ENCODE peak calls at places on chromosomes 16 and 17, in nine cellular contexts. H, S, I, Q, E, D, K, F and G are unnamed samples. For H3K4me1, the result is how much of the 10 kb centered on the place peaks cover.

GRCh38 chr16:70573451-70574121 is 50.0 kb downstream of the SF3B3 start:
- DNase-seq in D (peak), H (peak), F (no peak), Q (no peak), E (no peak), I (no peak), S (peak), K (peak), G (no peak)

GRCh38 chr17:70332356-70332755 is 163.0 kb downstream of the KCNJ2 start:
- DNase-seq in E (no peak), I (no peak), S (no peak), K (no peak), Q (no peak), D (no peak), F (no peak), H (no peak), G (no peak)

GRCh38 chr16:6032438-6032837 is 934.8 kb upstream of the EEF2KMT start:
- DNase-seq in K (no peak), I (no peak), D (no peak), H (no peak), E (no peak), S (no peak), Q (no peak), F (no peak), G (no peak)

GRCh38 chr17:4631836-4632582 is 9.5 kb downstream of the ALOX15 start:
- DNase-seq in S (peak), D (peak), I (no peak), H (no peak), K (no peak), E (no peak), Q (no peak), F (no peak), G (no peak)

GRCh38 chr17:82300707-82301270 is 16.6 kb downstream of the CD7 start:
- DNase-seq in F (no peak), Q (no peak), E (peak), S (peak), H (peak), K (peak), D (peak), I (no peak), G (peak)

GRCh38 chr16:15888072-15888976 is at the start of gene CEP20:
- DNase-seq in D (peak), H (peak), K (peak), F (peak), I (peak), E (peak), Q (peak), S (peak), G (peak)

GRCh38 chr16:27267037-27267677 is 1.4 kb downstream of the NSMCE1 start:
- DNase-seq in E (no peak), H (no peak), D (no peak), K (no peak), S (no peak), F (no peak), I (no peak), Q (no peak), G (no peak)

GRCh38 chr16:1620391-1620790 is 8.2 kb downstream of the CRAMP1 start:
- DNase-seq in I (no peak), H (no peak), S (no peak), D (no peak), K (no peak), F (no peak), E (no peak), Q (no peak), G (no peak)

GRCh38 chr17:14579716-14580115 is 278.8 kb downstream of the HS3ST3B1 start:
- DNase-seq in D (no peak), S (no peak), H (peak), E (no peak), Q (no peak), I (no peak), K (no peak), F (no peak), G (no peak)

GRCh38 chr16:48960830-48961229 is 320.8 kb downstream of the CBLN1 start:
- DNase-seq in I (no peak), H (peak), F (no peak), S (no peak), D (no peak), K (no peak), Q (no peak), E (no peak), G (no peak)

GRCh38 chr17:13024526-13025263 is 6.9 kb upstream of the ELAC2 start:
- DNase-seq in I (no peak), D (peak), S (peak), H (peak), E (peak), F (peak), K (peak), Q (no peak), G (peak)

GRCh38 chr17:37124074-37124824 is 175.5 kb downstream of the AATF start:
- DNase-seq in H (no peak), Q (no peak), S (no peak), I (no peak), K (no peak), F (no peak), D (no peak), E (no peak), G (no peak)

GRCh38 chr16:15434425-15435215 is at the start of gene BMERB1:
- DNase-seq in Q (peak), D (peak), H (peak), I (no peak), S (peak), K (peak), E (peak), F (no peak), G (no peak)

GRCh38 chr17:14719942-14720341 is 419.1 kb downstream of the HS3ST3B1 start:
- DNase-seq in F (no peak), E (no peak), H (peak), Q (no peak), S (no peak), I (no peak), D (no peak), K (no peak), G (no peak)

GRCh38 chr17:29393451-29393850 is 3.3 kb downstream of the TAOK1 start:
- DNase-seq in E (no peak), S (peak), D (no peak), F (no peak), K (no peak), Q (no peak), H (no peak), I (no peak), G (no peak)

GRCh38 chr16:72836985-72837384 is 210.9 kb downstream of the ZFHX3 start:
- DNase-seq in F (no peak), Q (no peak), S (no peak), D (no peak), I (no peak), K (no peak), H (no peak), E (no peak), G (no peak)

GRCh38 chr17:7138800-7139381 is 24.3 kb upstream of the ASGR2 start:
- DNase-seq in S (no peak), I (no peak), E (no peak), K (no peak), H (peak), F (no peak), D (no peak), Q (no peak), G (no peak)

GRCh38 chr17:46876926-46877325 is 25.5 kb downstream of the WNT9B start:
- DNase-seq in S (no peak), E (no peak), I (no peak), Q (no peak), D (no peak), F (no peak), K (no peak), H (no peak), G (no peak)

GRCh38 chr16:28326881-28327610 is 34.7 kb downstream of the SBK1 start:
- DNase-seq in S (peak), D (no peak), E (peak), H (peak), F (no peak), Q (no peak), K (peak), I (no peak), G (no peak)

DNA sequence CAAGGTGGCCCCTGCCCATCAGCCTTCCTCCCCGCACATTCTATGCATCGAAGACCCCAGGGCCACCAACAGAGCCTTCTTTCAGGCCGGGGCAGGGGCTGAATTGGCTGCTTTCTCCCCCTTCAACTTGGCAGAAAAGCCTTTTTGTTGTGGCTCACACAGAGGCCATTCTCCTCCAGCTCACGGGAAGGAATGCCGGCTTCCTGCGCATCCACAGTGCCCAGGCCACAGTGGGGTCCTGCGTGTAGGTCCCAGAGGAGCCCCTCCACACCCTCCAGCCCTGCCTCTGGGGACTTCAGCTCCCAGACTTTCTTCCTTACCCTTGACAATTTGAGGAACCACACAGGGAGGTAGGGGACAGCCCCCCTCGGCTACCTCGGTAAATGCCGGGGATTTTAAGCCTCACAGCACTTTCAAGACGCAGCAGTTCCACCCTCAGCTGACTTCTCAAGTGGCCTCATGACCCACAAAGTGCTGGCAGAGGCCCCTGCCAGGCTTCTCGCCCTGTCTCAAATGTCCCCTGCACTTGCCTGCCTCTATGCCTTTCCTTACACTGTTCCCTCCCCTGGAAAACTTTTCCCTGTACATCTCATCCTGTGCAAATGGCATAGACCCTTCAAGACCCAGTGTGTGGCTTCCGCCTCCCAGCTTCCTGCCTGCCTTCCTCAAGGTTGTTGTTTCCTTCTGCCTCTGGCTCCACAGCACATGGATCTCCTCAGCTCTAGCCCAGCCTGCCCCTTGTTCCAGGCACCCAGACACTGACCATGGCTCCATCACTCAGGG is 23.6 kb downstream of the MMP15 start:
- DNase-seq in K (no peak), Q (no peak), H (no peak), S (no peak), E (no peak), I (no peak), D (no peak), F (no peak), G (no peak)
- H3K4me1 ChIP-seq in K (under half), Q (under half), H (under half), S (under half), E (half or more), I (under half), D (under half), F (under half), G (under half)

GRCh38 chr17:40346061-40346767 is 18.3 kb downstream of the GJD3 start:
- DNase-seq in F (no peak), K (no peak), Q (no peak), I (no peak), D (no peak), H (no peak), E (no peak), S (peak), G (no peak)
- H3K4me3 ChIP-seq in F (no peak), K (peak), Q (peak), I (peak), D (peak), H (no peak), E (no peak), S (no peak), G (peak)

DNA sequence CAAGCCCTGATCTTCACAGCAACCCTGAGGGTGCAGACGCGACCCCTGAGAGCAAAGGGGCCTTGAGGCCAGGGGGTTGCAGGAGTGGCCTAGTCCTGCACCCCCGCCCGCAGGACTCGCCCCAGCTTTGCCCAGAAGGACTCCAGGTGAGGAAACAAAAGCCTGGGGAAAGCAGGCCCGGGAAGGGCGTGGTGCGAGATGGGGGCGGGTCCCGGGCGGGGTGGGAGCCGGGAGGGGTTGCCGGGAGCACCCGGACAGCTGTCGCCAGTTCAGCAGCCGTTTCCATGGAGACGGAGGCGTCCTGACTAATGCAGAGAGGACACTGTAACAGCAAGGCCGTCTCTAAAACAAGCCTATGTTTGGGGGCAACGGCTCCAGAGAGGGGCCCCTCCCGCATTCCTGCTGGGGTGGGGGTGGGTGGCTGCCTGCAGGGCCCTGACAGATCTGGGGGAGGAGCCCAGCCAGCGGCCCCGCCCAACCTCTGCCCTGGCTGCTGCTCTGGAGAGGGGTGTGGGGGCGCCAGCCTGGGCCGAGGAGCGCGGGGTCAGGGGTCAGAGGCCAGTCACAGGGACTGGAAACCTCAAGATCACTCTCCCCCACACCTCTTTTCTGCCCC is 3.0 kb upstream of the TPPP3 start:
- DNase-seq in H (peak), E (peak), K (peak), Q (peak), S (peak), I (no peak), F (no peak), D (peak), G (no peak)
- TF ChIP-seq CTCF in H (no peak), E (no peak), K (no peak), Q (no peak), S (no peak), I (no peak), F (no peak), D (no peak), G (no peak)

GRCh38 chr16:88969361-88969831 is 7.6 kb downstream of the CBFA2T3 start:
- DNase-seq in I (no peak), H (no peak), D (no peak), Q (no peak), F (no peak), E (no peak), S (no peak), K (peak), G (peak)

GRCh38 chr16:88970539-88971065 is 6.4 kb downstream of the CBFA2T3 start:
- DNase-seq in I (no peak), Q (no peak), E (peak), F (no peak), H (no peak), K (peak), D (no peak), S (no peak), G (peak)

GRCh38 chr16:88968589-88969280 is 8.3 kb downstream of the CBFA2T3 start:
- DNase-seq in S (no peak), Q (no peak), K (peak), D (no peak), H (no peak), I (no peak), E (no peak), F (no peak), G (no peak)

GRCh38 chr16:88971371-88972097 is 5.5 kb downstream of the CBFA2T3 start:
- DNase-seq in Q (no peak), E (no peak), S (no peak), K (peak), H (no peak), D (no peak), I (no peak), F (no peak), G (peak)

GRCh38 chr16:88970095-88970494 is 6.9 kb downstream of the CBFA2T3 start:
- DNase-seq in K (peak), E (no peak), H (no peak), D (no peak), F (no peak), Q (no peak), I (no peak), S (no peak), G (peak)
- H3K4me1 ChIP-seq in K (under half), E (under half), H (under half), D (under half), F (under half), Q (under half), I (under half), S (under half), G (half or more)

GRCh38 chr17:41016578-41017215 is 7.8 kb upstream of the KRTAP3-1 start:
- DNase-seq in S (no peak), K (no peak), D (no peak), I (no peak), H (no peak), F (no peak), Q (no peak), E (no peak), G (no peak)
- H3K4me3 ChIP-seq in S (no peak), K (no peak), D (no peak), I (no peak), H (no peak), F (no peak), Q (no peak), E (no peak), G (no peak)

GRCh38 chr17:78355701-78356100 is 4.2 kb downstream of the SOCS3 start:
- DNase-seq in K (peak), F (no peak), Q (no peak), S (no peak), I (no peak), E (no peak), D (no peak), H (no peak), G (no peak)
- TF ChIP-seq CTCF in K (no peak), F (no peak), Q (no peak), S (no peak), I (no peak), E (no peak), D (no peak), H (no peak), G (no peak)

GRCh38 chr16:77059441-77059840 is 131.5 kb upstream of the MON1B start:
- DNase-seq in S (no peak), F (no peak), D (no peak), E (peak), H (no peak), Q (no peak), I (no peak), K (no peak), G (no peak)
- H3K4me1 ChIP-seq in S (under half), F (under half), D (under half), E (under half), H (under half), Q (under half), I (under half), K (under half), G (under half)

GRCh38 chr16:87380403-87380802 is 3.2 kb downstream of the FBXO31 start:
- DNase-seq in D (no peak), I (no peak), F (no peak), K (no peak), Q (no peak), E (no peak), H (no peak), S (no peak), G (no peak)
- H3K4me3 ChIP-seq in D (peak), I (peak), F (no peak), K (no peak), Q (peak), E (no peak), H (no peak), S (no peak), G (no peak)